ENCODE peak calls at places on chromosome 21, in five cellular contexts. Q is GM23338, T is HepG2, L is upper lobe of left lung, V is K562. H is an unnamed sample.

GRCh38 chr21:26138615-26139257 is 31.8 kb downstream of the APP start:
- ATAC-seq in L (no peak), Q (no peak), V (no peak), T (peak), H (no peak)

GRCh38 chr21:43983860-43984420 is 28.2 kb upstream of the TRAPPC10 start:
- ATAC-seq in V (no peak), Q (no peak), L (no peak), T (no peak), H (no peak)

GRCh38 chr21:16678479-16678878 is 834.4 kb upstream of the CXADR start:
- ATAC-seq in T (no peak), L (no peak), V (no peak), Q (no peak), H (no peak)

GRCh38 chr21:31931644-31932469 is 59.0 kb downstream of the HUNK start:
- ATAC-seq in Q (no peak), L (no peak), V (no peak), T (peak), H (no peak)

GRCh38 chr21:43345746-43346409 is 81.1 kb downstream of the SIK1 start:
- ATAC-seq in V (peak), T (no peak), Q (no peak), L (peak), H (no peak)

GRCh38 chr21:27803571-27803970 is 836.7 kb upstream of the ADAMTS5 start:
- ATAC-seq in V (no peak), L (no peak), T (no peak), Q (no peak), H (no peak)

GRCh38 chr21:28239345-28239744 is 753.3 kb downstream of the LTN1 start:
- ATAC-seq in T (no peak), V (no peak), Q (no peak), L (no peak), H (peak)

GRCh38 chr21:22885079-22885478 is 1886.9 kb downstream of the NCAM2 start:
- ATAC-seq in L (no peak), Q (no peak), V (no peak), T (no peak), H (no peak)

GRCh38 chr21:28436286-28436932 is 556.3 kb downstream of the LTN1 start:
- ATAC-seq in T (no peak), L (no peak), Q (no peak), V (no peak), H (no peak)

GRCh38 chr21:32929633-32930038 is 96.1 kb upstream of the OLIG2 start:
- ATAC-seq in V (no peak), L (no peak), T (no peak), Q (no peak), H (no peak)

GRCh38 chr21:43815107-43815742 is 25.8 kb downstream of the RRP1 start:
- ATAC-seq in Q (peak), L (no peak), T (no peak), V (peak), H (no peak)

GRCh38 chr21:32612999-32613337 is 791 bp upstream of the CFAP298 start:
- ATAC-seq in L (peak), V (peak), Q (no peak), T (peak), H (peak)

GRCh38 chr21:37873655-37874054 is 42.6 kb downstream of the KCNJ6 start:
- ATAC-seq in L (no peak), Q (peak), T (peak), V (peak), H (no peak)

GRCh38 chr21:37868446-37868845 is 47.8 kb downstream of the KCNJ6 start:
- ATAC-seq in Q (no peak), V (no peak), L (no peak), T (no peak), H (no peak)

GRCh38 chr21:27047331-27048314 is 80.7 kb upstream of the ADAMTS5 start:
- ATAC-seq in T (no peak), L (no peak), V (no peak), Q (no peak), H (no peak)

GRCh38 chr21:30434033-30434631 is 4.1 kb downstream of the KRTAP13-4 start:
- ATAC-seq in Q (peak), T (peak), L (peak), V (peak), H (no peak)

GRCh38 chr21:43306391-43306790 is 120.5 kb downstream of the SIK1 start:
- ATAC-seq in T (no peak), Q (no peak), L (no peak), V (no peak), H (no peak)

GRCh38 chr21:43956667-43957030 is 55.5 kb upstream of the TRAPPC10 start:
- ATAC-seq in L (no peak), Q (peak), V (no peak), T (no peak), H (no peak)

GRCh38 chr21:28338906-28339305 is 653.8 kb downstream of the LTN1 start:
- ATAC-seq in L (no peak), T (no peak), V (no peak), Q (no peak), H (no peak)

GRCh38 chr21:43369124-43369523 is 57.8 kb downstream of the SIK1 start:
- ATAC-seq in T (peak), Q (no peak), V (no peak), L (peak), H (no peak)

GRCh38 chr21:43611598-43612369 is 47.5 kb downstream of the HSF2BP start:
- ATAC-seq in V (peak), Q (peak), L (peak), T (peak), H (peak)

GRCh38 chr21:37945036-37945435 is 28.8 kb upstream of the KCNJ6 start:
- ATAC-seq in T (no peak), V (no peak), Q (no peak), L (no peak), H (no peak)

GRCh38 chr21:26939532-26940181 is 27.2 kb downstream of the ADAMTS5 start:
- ATAC-seq in V (no peak), Q (no peak), L (peak), T (no peak), H (no peak)

GRCh38 chr21:26708223-26708800 is 135.2 kb upstream of the CYYR1 start:
- ATAC-seq in Q (no peak), T (no peak), V (no peak), L (no peak), H (no peak)

GRCh38 chr21:31351438-31351837 is 7.4 kb upstream of the TIAM1 start:
- ATAC-seq in L (no peak), Q (no peak), V (no peak), T (no peak), H (no peak)

GRCh38 chr21:16928439-16928838 is 584.4 kb upstream of the CXADR start:
- ATAC-seq in Q (no peak), T (no peak), L (no peak), V (no peak), H (no peak)

GRCh38 chr21:29557200-29557599 is 258.5 kb downstream of the BACH1 start:
- ATAC-seq in T (no peak), L (peak), V (no peak), Q (no peak), H (no peak)

GRCh38 chr21:45439171-45439872 is 34.4 kb downstream of the COL18A1 start:
- ATAC-seq in V (peak), L (peak), Q (peak), T (peak), H (peak)
- TF ChIP-seq POLR2AphosphoS5 in V (no peak), L (peak), Q (no peak), T (no peak), H (peak)

GRCh38 chr21:18959817-18960216 is 556.2 kb upstream of the TMPRSS15 start:
- ATAC-seq in T (no peak), V (no peak), Q (no peak), L (no peak), H (no peak)
- TF ChIP-seq POLR2AphosphoS5 in T (no peak), V (no peak), Q (no peak), L (no peak), H (no peak)

GRCh38 chr21:42127164-42128125 is 56.3 kb downstream of the UMODL1 start:
- ATAC-seq in Q (no peak), V (no peak), L (no peak), T (no peak), H (no peak)
- TF ChIP-seq POLR2AphosphoS5 in Q (no peak), V (no peak), L (no peak), T (no peak), H (no peak)

GRCh38 chr21:46228345-46229051 is at the start of gene LSS:
- ATAC-seq in L (peak), Q (peak), T (peak), V (peak), H (peak)
- TF ChIP-seq POLR2AphosphoS5 in L (peak), Q (peak), T (peak), V (no peak), H (peak)

GRCh38 chr21:34999397-34999941 is 49.6 kb downstream of the RUNX1 start:
- ATAC-seq in T (no peak), V (no peak), Q (no peak), L (no peak), H (no peak)

GRCh38 chr21:34995979-34996303 is 53.2 kb downstream of the RUNX1 start:
- ATAC-seq in Q (no peak), V (peak), T (no peak), L (no peak), H (no peak)

GRCh38 chr21:34994646-34995631 is 54.2 kb downstream of the RUNX1 start:
- ATAC-seq in V (peak), L (peak), T (no peak), Q (no peak), H (no peak)

GRCh38 chr21:34997295-34997694 is 51.8 kb downstream of the RUNX1 start:
- ATAC-seq in V (peak), T (no peak), L (no peak), Q (no peak), H (no peak)

DNA sequence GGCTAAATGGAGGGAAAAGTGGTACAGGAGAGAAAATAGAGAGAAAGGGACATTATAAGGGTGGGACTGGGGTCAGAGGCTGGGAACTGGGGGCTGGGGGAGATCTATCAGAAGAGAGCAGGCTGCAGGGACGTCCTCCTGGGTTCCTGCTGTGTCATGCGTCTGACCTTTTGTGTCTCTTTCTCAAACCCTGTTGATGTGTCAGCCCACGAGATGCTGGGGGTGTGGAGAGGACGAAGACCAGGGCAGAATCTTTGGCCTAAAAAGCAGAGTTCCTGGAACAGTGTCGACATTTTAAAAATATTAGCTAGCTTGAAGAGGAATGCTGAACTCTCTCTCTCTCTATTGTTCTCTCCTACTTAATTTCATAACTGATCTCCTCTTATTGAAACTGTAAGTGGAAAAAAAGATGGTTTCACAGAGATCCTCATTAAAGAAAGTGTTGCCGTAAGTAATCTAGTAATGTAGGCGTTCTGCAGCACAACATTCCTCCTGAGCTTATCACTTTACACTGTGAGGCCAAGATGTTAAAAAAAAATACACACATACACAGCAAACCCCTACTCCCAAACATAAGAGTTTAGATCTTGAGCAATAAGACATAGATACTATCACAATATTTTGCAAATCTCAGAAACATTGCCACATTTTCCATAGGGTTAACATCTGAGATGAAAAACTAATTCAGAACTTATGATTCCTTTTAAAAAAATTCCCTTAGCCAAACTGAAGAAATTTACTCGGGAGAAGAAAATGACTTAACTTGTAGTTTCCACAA is 52.6 kb downstream of the RUNX1 start:
- ATAC-seq in L (peak), V (peak), Q (peak), T (no peak), H (peak)
- TF ChIP-seq POLR2AphosphoS5 in L (peak), V (peak), Q (no peak), T (no peak), H (peak)

GRCh38 chr21:39033878-39034589 is 149.2 kb downstream of the PSMG1 start:
- ATAC-seq in T (peak), Q (no peak), V (no peak), L (peak), H (peak)
- TF ChIP-seq POLR2AphosphoS5 in T (peak), Q (no peak), V (no peak), L (peak), H (no peak)

DNA sequence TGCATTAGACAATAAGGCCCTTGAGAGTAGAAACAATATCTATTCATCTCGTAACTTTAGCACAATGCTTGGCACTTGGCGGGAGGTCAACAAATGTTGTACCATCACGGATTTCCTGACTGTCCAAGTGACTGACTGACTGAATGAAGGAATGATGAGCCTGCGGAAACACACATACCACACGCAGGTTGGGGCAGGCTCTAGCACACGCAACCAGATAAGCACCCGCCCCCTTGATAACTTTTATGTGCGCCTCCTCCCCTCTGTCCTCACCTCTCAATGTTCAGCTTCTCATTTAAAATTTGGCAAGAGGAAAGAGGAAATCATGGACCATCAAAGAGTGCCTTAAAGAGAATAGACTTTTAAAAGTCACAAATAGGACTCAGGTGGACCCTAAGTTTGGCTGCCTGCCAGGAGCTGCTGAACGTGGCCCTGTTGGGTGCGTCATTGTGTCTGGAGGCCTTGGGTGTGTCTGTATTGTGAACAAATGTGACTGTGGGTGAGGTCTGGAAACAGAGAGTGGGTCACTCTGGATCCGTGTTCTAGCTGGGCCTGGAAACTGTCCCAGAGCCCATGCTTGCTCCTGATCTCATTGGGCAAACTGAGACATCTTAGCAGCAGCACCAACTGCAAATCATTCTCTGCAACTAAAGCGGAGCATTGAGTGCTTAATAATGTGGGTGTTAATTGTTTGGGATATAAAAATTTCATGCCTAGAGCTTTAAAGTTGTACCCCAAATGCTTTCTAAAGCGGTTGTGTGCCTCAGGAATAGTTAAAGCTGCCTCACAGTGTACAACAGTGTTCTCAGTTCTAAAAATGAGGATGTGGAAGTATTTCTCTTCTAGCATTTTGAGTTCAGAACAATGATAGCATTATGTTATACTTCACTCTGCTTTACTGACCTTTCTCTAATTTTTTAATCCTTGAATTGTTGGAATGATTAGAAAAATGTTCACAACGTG is 47.6 kb upstream of the ABCG1 start:
- ATAC-seq in V (no peak), Q (no peak), T (no peak), L (peak), H (peak)
- TF ChIP-seq POLR2AphosphoS5 in V (no peak), Q (no peak), T (no peak), L (peak), H (no peak)

GRCh38 chr21:42261832-42262200 is 42.9 kb downstream of the ABCG1 start:
- ATAC-seq in Q (no peak), T (no peak), L (no peak), V (no peak), H (no peak)

GRCh38 chr21:42262826-42263225 is 43.9 kb downstream of the ABCG1 start:
- ATAC-seq in T (peak), L (peak), Q (no peak), V (no peak), H (peak)

GRCh38 chr21:42265229-42265812 is 46.4 kb downstream of the ABCG1 start:
- ATAC-seq in Q (no peak), T (no peak), L (peak), V (no peak), H (no peak)

GRCh38 chr21:42264245-42265195 is 45.6 kb downstream of the ABCG1 start:
- ATAC-seq in T (no peak), Q (no peak), V (no peak), L (no peak), H (no peak)

GRCh38 chr21:42263591-42264131 is 44.7 kb downstream of the ABCG1 start:
- ATAC-seq in L (peak), T (no peak), V (no peak), Q (no peak), H (peak)
- TF ChIP-seq POLR2AphosphoS5 in L (peak), T (no peak), V (no peak), Q (no peak), H (peak)

GRCh38 chr21:45598666-45599065 is 44.9 kb upstream of the PCBP3 start:
- ATAC-seq in Q (no peak), L (no peak), V (no peak), T (no peak), H (no peak)

GRCh38 chr21:45600248-45600647 is 43.3 kb upstream of the PCBP3 start:
- ATAC-seq in T (no peak), Q (no peak), L (no peak), V (no peak), H (no peak)

GRCh38 chr21:45599146-45599581 is 44.4 kb upstream of the PCBP3 start:
- ATAC-seq in T (no peak), V (no peak), L (no peak), Q (no peak), H (no peak)

GRCh38 chr21:45596704-45597318 is 46.7 kb upstream of the PCBP3 start:
- ATAC-seq in V (peak), T (peak), L (peak), Q (peak), H (peak)

GRCh38 chr21:45598109-45598508 is 45.4 kb upstream of the PCBP3 start:
- ATAC-seq in V (no peak), L (no peak), Q (no peak), T (no peak), H (no peak)
- TF ChIP-seq POLR2AphosphoS5 in V (no peak), L (no peak), Q (no peak), T (no peak), H (no peak)

H was measured in gastroesophageal sphincter.